ENCODE peak calls at places on chromosome 4, in five cellular contexts. R, U, X, E and D are unnamed samples.

GRCh38 chr4:184883024-184883423 is 57.3 kb upstream of the ACSL1 start:
- DNase-seq in R (no peak), U (no peak), X (no peak), E (no peak), D (no peak)

GRCh38 chr4:151541438-151542071 is 132.6 kb downstream of the FHIP1A start:
- DNase-seq in R (no peak), U (no peak), X (no peak), E (no peak), D (peak)

GRCh38 chr4:105232374-105232773 is 85.7 kb downstream of the TET2 start:
- DNase-seq in R (peak), U (no peak), X (no peak), E (no peak), D (no peak)

GRCh38 chr4:25948051-25948450 is 34.0 kb downstream of the SMIM20 start:
- DNase-seq in R (no peak), U (no peak), X (no peak), E (no peak), D (no peak)

GRCh38 chr4:123554819-123555499 is 158.4 kb downstream of the SPRY1 start:
- DNase-seq in R (no peak), U (no peak), X (no peak), E (peak), D (no peak)

GRCh38 chr4:123364906-123365305 is 31.7 kb upstream of the SPRY1 start:
- DNase-seq in R (no peak), U (no peak), X (no peak), E (no peak), D (no peak)

GRCh38 chr4:72971572-72971971 is 97.9 kb downstream of the COX18 start:
- DNase-seq in R (peak), U (no peak), X (no peak), E (no peak), D (peak)

GRCh38 chr4:124321370-124321769 is 391.2 kb downstream of the ANKRD50 start:
- DNase-seq in R (no peak), U (no peak), X (no peak), E (no peak), D (no peak)

GRCh38 chr4:123652501-123652900 is 255.9 kb downstream of the SPRY1 start:
- DNase-seq in R (no peak), U (no peak), X (no peak), E (no peak), D (no peak)

GRCh38 chr4:34193451-34194154 is 2050.7 kb downstream of the ARAP2 start:
- DNase-seq in R (no peak), U (no peak), X (no peak), E (no peak), D (no peak)

GRCh38 chr4:158139086-158139485 is 33.7 kb downstream of the GASK1B start:
- DNase-seq in R (no peak), U (no peak), X (no peak), E (no peak), D (no peak)

GRCh38 chr4:102299302-102299701 is 46.0 kb downstream of the SLC39A8 start:
- DNase-seq in R (no peak), U (no peak), X (no peak), E (no peak), D (no peak)

GRCh38 chr4:108454227-108454626 is 166.1 kb upstream of the RPL34 start:
- DNase-seq in R (no peak), U (no peak), X (no peak), E (no peak), D (no peak)

GRCh38 chr4:8321220-8321619 is 51.7 kb downstream of the HTRA3 start:
- DNase-seq in R (no peak), U (no peak), X (no peak), E (no peak), D (no peak)

GRCh38 chr4:45662996-45663395 is 460.9 kb downstream of the GABRG1 start:
- DNase-seq in R (no peak), U (no peak), X (no peak), E (no peak), D (peak)

GRCh38 chr4:89283226-89283974 is 24.2 kb downstream of the GPRIN3 start:
- DNase-seq in R (no peak), U (no peak), X (no peak), E (peak), D (peak)

GRCh38 chr4:87073570-87074470 is 139.0 kb downstream of the AFF1 start:
- DNase-seq in R (no peak), U (no peak), X (no peak), E (peak), D (peak)

GRCh38 chr4:153393397-153393796 is 48.9 kb downstream of the MND1 start:
- DNase-seq in R (peak), U (no peak), X (no peak), E (no peak), D (no peak)

GRCh38 chr4:81923140-81923539 is 450.7 kb downstream of the HNRNPD start:
- DNase-seq in R (no peak), U (no peak), X (no peak), E (no peak), D (no peak)

GRCh38 chr4:101191302-101192098 is 155.8 kb downstream of the PPP3CA start:
- DNase-seq in R (peak), U (peak), X (peak), E (peak), D (no peak)

GRCh38 chr4:10554694-10555093 is 97.5 kb upstream of the ZNF518B start:
- DNase-seq in R (no peak), U (no peak), X (no peak), E (peak), D (no peak)

GRCh38 chr4:10732235-10732975 is 47.8 kb upstream of the CLNK start:
- DNase-seq in R (no peak), U (no peak), X (no peak), E (no peak), D (no peak)

GRCh38 chr4:124144302-124144701 is 568.2 kb downstream of the ANKRD50 start:
- DNase-seq in R (no peak), U (no peak), X (no peak), E (no peak), D (no peak)

GRCh38 chr4:4386296-4386735 is 586 bp upstream of the NSG1 start:
- DNase-seq in R (no peak), U (no peak), X (peak), E (no peak), D (no peak)

GRCh38 chr4:17310269-17310652 is 201.6 kb downstream of the QDPR start:
- DNase-seq in R (no peak), U (no peak), X (no peak), E (no peak), D (no peak)

GRCh38 chr4:170872794-170873193 is 783.0 kb upstream of the AADAT start:
- DNase-seq in R (no peak), U (no peak), X (no peak), E (no peak), D (peak)

GRCh38 chr4:120517966-120518365 is 404.6 kb downstream of the PRDM5 start:
- DNase-seq in R (peak), U (no peak), X (no peak), E (peak), D (peak)

GRCh38 chr4:55758081-55758480 is 61.5 kb upstream of the EXOC1L start:
- DNase-seq in R (no peak), U (no peak), X (no peak), E (no peak), D (no peak)

GRCh38 chr4:6782147-6782845 is at the start of gene KIAA0232:
- DNase-seq in R (peak), U (peak), X (peak), E (peak), D (no peak)

GRCh38 chr4:6779667-6780565 is 2.6 kb upstream of the KIAA0232 start:
- DNase-seq in R (peak), U (no peak), X (peak), E (no peak), D (no peak)

GRCh38 chr4:6782846-6783110 is 251 bp downstream of the KIAA0232 start:
- DNase-seq in R (no peak), U (no peak), X (peak), E (no peak), D (no peak)

GRCh38 chr4:6781561-6781960 is 966 bp upstream of the KIAA0232 start:
- DNase-seq in R (no peak), U (no peak), X (no peak), E (no peak), D (no peak)

DNA sequence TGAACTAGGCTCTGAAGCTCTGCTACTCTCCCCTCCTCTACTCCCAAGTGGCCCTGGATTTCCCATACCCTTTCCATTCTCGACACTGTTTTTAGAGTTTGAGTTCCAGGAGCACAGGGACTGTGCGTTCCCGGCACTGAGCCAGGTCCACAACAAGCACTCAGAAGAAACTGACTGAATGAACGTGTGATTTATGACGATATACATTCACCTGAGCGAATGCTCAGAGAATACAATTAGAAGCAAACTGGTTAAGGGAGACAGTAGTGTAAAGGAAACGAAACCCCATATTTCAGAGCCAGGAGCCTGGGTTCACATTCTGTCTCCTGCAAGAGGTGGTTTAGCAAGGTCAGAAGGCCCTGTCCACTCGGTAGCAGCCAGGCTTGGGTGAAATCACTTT is 1.4 kb upstream of the KIAA0232 start:
- DNase-seq in R (no peak), U (no peak), X (no peak), E (no peak), D (no peak)
- H3K27ac ChIP-seq in R (no peak), U (peak), X (peak), E (peak), D (no peak)

DNA sequence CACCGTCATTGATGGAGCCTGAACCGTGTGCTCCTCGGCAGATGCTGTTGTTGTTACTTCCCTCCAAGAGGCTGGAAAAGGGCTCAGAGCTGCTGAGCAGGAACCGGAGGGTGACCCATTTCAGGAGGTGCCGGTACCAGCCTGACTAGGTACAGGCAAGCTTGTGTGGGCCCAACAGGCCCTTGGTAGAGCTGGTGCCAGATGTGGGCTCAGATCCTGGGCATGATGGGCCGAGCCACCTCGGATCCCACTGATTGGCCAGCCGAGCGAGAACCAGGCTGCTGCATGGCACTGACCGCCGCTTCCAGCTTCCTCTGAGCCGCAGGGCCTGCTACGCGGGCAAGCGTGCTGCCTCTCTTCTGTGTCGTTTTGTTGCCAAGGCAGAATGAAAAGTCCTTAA is 33.7 kb downstream of the NOP14 start:
- DNase-seq in R (no peak), U (no peak), X (no peak), E (no peak), D (no peak)
- H3K27ac ChIP-seq in R (no peak), U (no peak), X (no peak), E (no peak), D (no peak)

DNA sequence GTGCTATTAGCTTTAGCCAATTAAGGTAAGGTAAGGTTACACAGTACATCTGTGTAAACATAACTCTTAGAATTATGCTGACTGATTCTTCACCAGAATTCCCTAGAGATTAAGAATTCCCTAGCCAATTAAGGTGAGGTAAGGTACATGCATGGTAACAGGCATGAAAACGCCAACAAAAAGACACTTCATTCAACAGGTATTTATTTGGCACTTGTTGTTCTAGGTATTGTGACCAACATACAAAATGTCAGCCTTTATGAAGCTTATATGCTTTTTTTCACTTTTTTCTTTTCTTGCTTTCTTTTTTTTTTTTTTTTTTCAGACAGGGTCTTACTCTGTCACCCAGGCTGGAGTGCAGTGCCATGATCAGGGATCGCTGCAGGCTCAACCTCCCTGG is 47.2 kb downstream of the EDNRA start:
- DNase-seq in R (no peak), U (no peak), X (no peak), E (no peak), D (no peak)
- H3K27ac ChIP-seq in R (no peak), U (no peak), X (no peak), E (no peak), D (no peak)

DNA sequence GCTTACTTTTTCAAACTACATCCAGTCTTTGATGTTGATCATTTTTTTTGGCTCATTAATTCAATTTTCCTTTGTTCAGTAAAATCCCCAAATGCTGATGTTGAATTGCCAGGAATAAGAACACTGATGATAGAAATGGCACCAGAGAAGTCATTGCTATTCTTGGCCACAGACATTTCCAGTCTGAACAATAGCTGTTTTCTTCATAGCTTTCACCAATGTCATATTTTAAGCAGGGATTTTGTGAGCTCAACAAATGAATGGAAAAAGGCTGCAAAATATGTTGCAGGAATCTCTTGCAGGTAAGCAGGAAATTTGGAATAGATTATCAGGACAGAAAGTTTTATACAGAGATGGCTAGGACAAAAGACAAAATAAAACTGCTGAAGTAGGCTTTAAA is 40.5 kb upstream of the GLRB start:
- DNase-seq in R (no peak), U (no peak), X (no peak), E (no peak), D (no peak)
- H3K27ac ChIP-seq in R (no peak), U (no peak), X (peak), E (no peak), D (no peak)

GRCh38 chr4:110197421-110198398 is 705 bp downstream of the ELOVL6 start:
- DNase-seq in R (no peak), U (peak), X (peak), E (peak), D (no peak)

GRCh38 chr4:110200673-110201072 is 2.3 kb upstream of the ELOVL6 start:
- DNase-seq in R (no peak), U (no peak), X (no peak), E (no peak), D (no peak)

GRCh38 chr4:110196206-110196870 is 2.1 kb downstream of the ELOVL6 start:
- DNase-seq in R (no peak), U (peak), X (peak), E (peak), D (no peak)

GRCh38 chr4:110196871-110197420 is 1.5 kb downstream of the ELOVL6 start:
- DNase-seq in R (no peak), U (peak), X (peak), E (peak), D (no peak)

GRCh38 chr4:110198472-110199419 is at the start of gene ELOVL6:
- DNase-seq in R (peak), U (peak), X (peak), E (peak), D (no peak)
- H3K27ac ChIP-seq in R (peak), U (peak), X (peak), E (peak), D (peak)

GRCh38 chr4:84499065-84499982 is at the start of gene NKX6-1:
- DNase-seq in R (no peak), U (peak), X (no peak), E (peak), D (no peak)
- H3K27ac ChIP-seq in R (no peak), U (no peak), X (no peak), E (no peak), D (no peak)

GRCh38 chr4:48944659-48945290 is 38.2 kb upstream of the OCIAD2 start:
- DNase-seq in R (no peak), U (no peak), X (no peak), E (peak), D (no peak)

GRCh38 chr4:48949518-48950207 is 36.4 kb upstream of the CWH43 start:
- DNase-seq in R (no peak), U (no peak), X (no peak), E (no peak), D (peak)

GRCh38 chr4:48945981-48946380 is 39.4 kb upstream of the OCIAD2 start:
- DNase-seq in R (no peak), U (no peak), X (no peak), E (no peak), D (no peak)

GRCh38 chr4:48947731-48948130 is 38.3 kb upstream of the CWH43 start:
- DNase-seq in R (no peak), U (no peak), X (no peak), E (no peak), D (no peak)

GRCh38 chr4:48949086-48949485 is 37.0 kb upstream of the CWH43 start:
- DNase-seq in R (no peak), U (no peak), X (no peak), E (no peak), D (no peak)
- H3K27ac ChIP-seq in R (no peak), U (no peak), X (no peak), E (no peak), D (peak)

GRCh38 chr4:140238353-140239041 is 84.5 kb upstream of the MAML3 start:
- DNase-seq in R (peak), U (peak), X (peak), E (peak), D (no peak)
- H3K27ac ChIP-seq in R (peak), U (peak), X (peak), E (peak), D (peak)

DNA sequence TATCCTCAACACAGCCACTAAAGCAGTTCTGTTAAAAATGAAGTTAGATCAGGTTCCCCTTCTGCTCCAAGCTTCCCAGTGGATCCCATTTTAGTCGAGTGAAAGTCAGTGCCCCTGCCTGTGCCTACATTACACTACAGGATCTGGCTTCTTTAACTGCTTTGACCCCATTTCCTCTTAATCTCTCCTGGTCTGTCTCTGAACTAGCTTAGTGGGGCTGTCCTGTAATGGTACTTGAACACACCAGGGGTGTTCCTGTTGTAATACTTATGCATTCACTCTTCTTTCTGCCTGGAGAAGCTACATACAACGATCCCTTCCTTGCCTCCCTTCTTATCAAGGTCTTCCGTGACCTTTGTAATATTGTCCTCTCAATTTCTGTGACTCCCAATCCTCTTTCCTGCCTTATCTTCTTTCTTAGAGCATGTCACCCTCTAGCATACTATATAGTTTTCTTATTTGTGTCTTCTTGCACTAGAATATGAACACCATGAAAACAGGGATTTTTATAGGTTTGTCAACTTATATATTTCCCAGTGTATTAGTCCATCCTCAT is 16.6 kb downstream of the ARSJ start:
- DNase-seq in R (no peak), U (no peak), X (no peak), E (no peak), D (no peak)
- H3K27ac ChIP-seq in R (no peak), U (no peak), X (no peak), E (no peak), D (peak)

DNA sequence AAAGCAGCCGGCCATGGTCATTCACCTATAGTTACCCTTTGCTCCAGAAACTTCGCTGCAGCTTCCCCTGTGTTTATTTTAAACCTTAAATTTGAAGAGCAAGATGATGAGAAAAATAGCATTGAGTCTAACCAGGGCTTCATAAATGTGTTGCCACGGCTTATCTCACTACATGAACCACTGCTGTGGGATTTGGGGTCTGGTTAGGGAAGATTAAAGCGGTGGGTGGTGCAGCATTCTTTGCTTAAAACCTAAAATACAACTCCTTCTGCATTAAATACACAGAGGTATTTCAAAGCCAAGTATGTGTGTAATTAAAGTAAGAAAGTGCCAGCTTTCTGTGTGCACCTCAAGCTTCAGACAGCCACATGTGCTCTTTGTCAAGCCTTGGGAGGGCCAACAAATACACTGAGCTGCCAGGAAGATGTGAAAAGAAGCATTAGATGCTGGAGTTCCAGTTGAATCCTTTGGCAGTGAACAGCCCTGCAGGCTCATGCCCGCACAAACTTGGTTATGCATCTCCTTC is 128.0 kb downstream of the CPE start:
- DNase-seq in R (no peak), U (no peak), X (no peak), E (no peak), D (no peak)
- H3K27ac ChIP-seq in R (peak), U (no peak), X (no peak), E (no peak), D (peak)